ENCODE peak calls at places on chromosome 11, in nine cellular contexts. J is brain microvascular endothelial cell, C is right lobe of liver, Q is neural crest cell, W is body of pancreas, E is GM20000, B is AG09319, G is cardiac muscle cell, X is endothelial cell. I is an unnamed sample.

GRCh38 chr11:68215087-68215445 is 2.0 kb upstream of the KMT5B start:
- DNase-seq in E (peak), C (no peak), W (no peak), G (no peak), J (no peak), X (no peak), Q (no peak), B (no peak), I (peak)

GRCh38 chr11:131691558-131692041 is 321.2 kb downstream of the NTM start:
- DNase-seq in G (peak), B (no peak), E (peak), X (peak), C (no peak), J (no peak), W (no peak), Q (peak), I (peak)

GRCh38 chr11:107956543-107956942 is 28.3 kb downstream of the RAB39A start:
- DNase-seq in J (no peak), Q (no peak), W (no peak), X (no peak), C (no peak), B (no peak), G (no peak), E (no peak), I (no peak)

GRCh38 chr11:26931248-26931631 is 62.7 kb upstream of the FIBIN start:
- DNase-seq in J (no peak), G (no peak), E (no peak), Q (no peak), W (no peak), C (no peak), B (no peak), X (no peak), I (no peak)

GRCh38 chr11:100927579-100927978 is 202.0 kb downstream of the PGR start:
- DNase-seq in J (no peak), W (no peak), X (no peak), G (peak), C (no peak), Q (no peak), B (no peak), E (no peak), I (no peak)

GRCh38 chr11:34855754-34856095 is 60.5 kb downstream of the APIP start:
- DNase-seq in X (no peak), B (no peak), C (no peak), E (no peak), W (no peak), Q (no peak), G (no peak), J (no peak), I (no peak)

GRCh38 chr11:4865855-4866254 is 15.8 kb upstream of the OR51T1 start:
- DNase-seq in Q (no peak), W (no peak), E (no peak), J (no peak), B (no peak), G (no peak), C (no peak), X (no peak), I (no peak)

GRCh38 chr11:2902784-2903671 is 17.5 kb upstream of the CDKN1C start:
- DNase-seq in C (peak), G (no peak), J (no peak), X (no peak), E (no peak), W (peak), Q (no peak), B (no peak), I (no peak)

GRCh38 chr11:125319649-125320048 is 155.1 kb downstream of the PKNOX2 start:
- DNase-seq in Q (no peak), J (no peak), C (no peak), B (no peak), X (no peak), G (no peak), W (no peak), E (no peak), I (no peak)

GRCh38 chr11:79484872-79485271 is 44.0 kb upstream of the TENM4 start:
- DNase-seq in E (no peak), G (no peak), B (no peak), X (no peak), Q (no peak), C (no peak), J (no peak), W (no peak), I (no peak)

GRCh38 chr11:123185326-123185725 is 9.7 kb downstream of the CLMP start:
- DNase-seq in G (no peak), X (no peak), B (no peak), W (no peak), C (no peak), Q (no peak), J (no peak), E (no peak), I (no peak)

GRCh38 chr11:123184531-123184930 is 10.5 kb downstream of the CLMP start:
- DNase-seq in G (no peak), C (no peak), W (no peak), J (no peak), E (no peak), Q (no peak), B (no peak), X (no peak), I (no peak)

GRCh38 chr11:123182101-123182500 is 12.9 kb downstream of the CLMP start:
- DNase-seq in J (no peak), E (no peak), G (no peak), Q (no peak), X (no peak), C (no peak), W (no peak), B (no peak), I (no peak)

GRCh38 chr11:123181075-123181474 is 14.0 kb downstream of the CLMP start:
- DNase-seq in C (no peak), B (no peak), G (no peak), Q (no peak), W (no peak), E (no peak), J (no peak), X (no peak), I (no peak)

GRCh38 chr11:123183391-123184099 is 11.5 kb downstream of the CLMP start:
- DNase-seq in G (no peak), X (no peak), C (no peak), Q (no peak), J (no peak), E (no peak), W (no peak), B (no peak), I (peak)
- TF ChIP-seq CTCF in G (no peak), X (no peak), C (no peak), Q (no peak), J (no peak), E (no peak), W (no peak), B (no peak), I (no peak)

GRCh38 chr11:82927264-82927880 is 25.8 kb downstream of the DDIAS start:
- DNase-seq in B (peak), G (peak), E (peak), C (no peak), W (peak), J (peak), Q (no peak), X (no peak), I (peak)

GRCh38 chr11:82930734-82931133 is 29.2 kb downstream of the DDIAS start:
- DNase-seq in C (no peak), J (no peak), W (no peak), Q (no peak), G (no peak), X (no peak), E (no peak), B (no peak), I (no peak)

GRCh38 chr11:82929121-82929520 is 27.6 kb downstream of the DDIAS start:
- DNase-seq in X (no peak), Q (no peak), E (no peak), C (no peak), W (no peak), J (no peak), B (no peak), G (no peak), I (no peak)

GRCh38 chr11:82932564-82932963 is 31.0 kb downstream of the DDIAS start:
- DNase-seq in Q (no peak), X (no peak), W (no peak), G (no peak), J (no peak), B (no peak), E (no peak), C (no peak), I (no peak)

DNA sequence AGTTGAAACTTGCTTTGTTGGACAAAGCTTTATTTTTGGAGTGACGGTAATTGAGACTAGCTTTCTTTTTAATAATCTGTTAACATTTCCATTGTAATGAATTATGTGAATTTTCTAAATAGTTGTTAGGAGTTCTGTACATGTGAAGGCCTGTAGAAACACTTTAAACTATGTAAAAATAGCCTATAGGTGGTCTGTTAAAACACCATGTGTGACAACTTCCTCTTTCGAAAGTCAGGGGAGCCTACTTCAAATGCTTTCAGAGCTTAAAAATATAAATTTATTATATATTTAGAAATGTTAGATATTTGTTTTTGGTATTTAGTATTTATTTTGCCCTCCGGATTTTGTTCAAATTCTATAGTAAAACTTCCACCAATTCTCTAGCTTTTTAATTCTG is 28.7 kb downstream of the DDIAS start:
- DNase-seq in J (no peak), X (no peak), B (no peak), E (peak), G (no peak), W (no peak), C (no peak), Q (no peak), I (no peak)
- TF ChIP-seq CTCF in J (no peak), X (no peak), B (no peak), E (no peak), G (no peak), W (no peak), C (no peak), Q (no peak), I (no peak)

GRCh38 chr11:103202048-103202651 is 92.9 kb downstream of the DYNC2H1 start:
- DNase-seq in W (no peak), X (no peak), C (no peak), G (peak), Q (no peak), E (no peak), B (peak), J (peak), I (no peak)
- TF ChIP-seq CTCF in W (peak), X (peak), C (peak), G (peak), Q (peak), E (peak), B (peak), J (peak), I (peak)

GRCh38 chr11:47216141-47216798 is 1.5 kb downstream of the DDB2 start:
- DNase-seq in C (no peak), E (peak), Q (no peak), G (peak), B (no peak), J (peak), X (no peak), W (peak), I (peak)
- TF ChIP-seq CTCF in C (no peak), E (no peak), Q (no peak), G (no peak), B (peak), J (peak), X (no peak), W (no peak), I (no peak)

DNA sequence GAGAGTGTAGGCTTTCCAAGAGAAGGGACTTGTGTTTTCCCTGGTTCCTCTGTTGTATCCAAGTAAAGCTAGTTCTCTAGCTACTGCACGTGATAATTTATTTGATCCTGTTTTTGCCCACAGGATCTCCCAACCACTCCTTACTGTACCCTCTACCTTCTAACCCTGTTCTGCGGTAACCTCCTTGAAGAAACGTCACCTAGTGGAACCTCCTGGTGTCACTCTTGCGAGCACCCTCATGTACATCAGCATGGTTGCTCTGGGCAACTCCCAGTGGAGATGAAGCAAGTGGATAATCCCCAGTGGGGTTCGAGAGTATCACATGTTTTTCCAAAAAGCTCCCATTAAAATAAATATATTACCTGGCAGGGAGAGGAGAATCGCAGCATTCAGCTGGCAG is 108.9 kb upstream of the CLMP start:
- DNase-seq in Q (no peak), B (no peak), E (no peak), G (no peak), J (no peak), W (no peak), X (no peak), C (no peak), I (no peak)
- TF ChIP-seq CTCF in Q (no peak), B (no peak), E (no peak), G (no peak), J (no peak), W (no peak), X (no peak), C (no peak), I (no peak)

GRCh38 chr11:90542092-90542491 is 319.2 kb upstream of the CHORDC1 start:
- DNase-seq in W (no peak), B (no peak), E (no peak), C (no peak), G (no peak), X (no peak), Q (no peak), J (no peak), I (no peak)
- TF ChIP-seq CTCF in W (no peak), B (no peak), E (no peak), C (peak), G (no peak), X (no peak), Q (no peak), J (no peak), I (no peak)

GRCh38 chr11:118641463-118642019 is 34.1 kb downstream of the PHLDB1 start:
- DNase-seq in J (no peak), W (peak), B (no peak), X (no peak), E (no peak), Q (no peak), G (no peak), C (no peak), I (no peak)

GRCh38 chr11:118643142-118643994 is 36.0 kb downstream of the PHLDB1 start:
- DNase-seq in E (no peak), G (no peak), B (no peak), W (peak), J (no peak), X (no peak), C (no peak), Q (no peak), I (no peak)

GRCh38 chr11:118639899-118640298 is 32.5 kb downstream of the PHLDB1 start:
- DNase-seq in G (no peak), B (no peak), W (no peak), J (no peak), X (no peak), C (no peak), E (no peak), Q (no peak), I (no peak)

GRCh38 chr11:118638726-118639125 is 31.3 kb downstream of the PHLDB1 start:
- DNase-seq in E (no peak), Q (no peak), C (no peak), B (no peak), G (no peak), X (no peak), J (no peak), W (no peak), I (no peak)

DNA sequence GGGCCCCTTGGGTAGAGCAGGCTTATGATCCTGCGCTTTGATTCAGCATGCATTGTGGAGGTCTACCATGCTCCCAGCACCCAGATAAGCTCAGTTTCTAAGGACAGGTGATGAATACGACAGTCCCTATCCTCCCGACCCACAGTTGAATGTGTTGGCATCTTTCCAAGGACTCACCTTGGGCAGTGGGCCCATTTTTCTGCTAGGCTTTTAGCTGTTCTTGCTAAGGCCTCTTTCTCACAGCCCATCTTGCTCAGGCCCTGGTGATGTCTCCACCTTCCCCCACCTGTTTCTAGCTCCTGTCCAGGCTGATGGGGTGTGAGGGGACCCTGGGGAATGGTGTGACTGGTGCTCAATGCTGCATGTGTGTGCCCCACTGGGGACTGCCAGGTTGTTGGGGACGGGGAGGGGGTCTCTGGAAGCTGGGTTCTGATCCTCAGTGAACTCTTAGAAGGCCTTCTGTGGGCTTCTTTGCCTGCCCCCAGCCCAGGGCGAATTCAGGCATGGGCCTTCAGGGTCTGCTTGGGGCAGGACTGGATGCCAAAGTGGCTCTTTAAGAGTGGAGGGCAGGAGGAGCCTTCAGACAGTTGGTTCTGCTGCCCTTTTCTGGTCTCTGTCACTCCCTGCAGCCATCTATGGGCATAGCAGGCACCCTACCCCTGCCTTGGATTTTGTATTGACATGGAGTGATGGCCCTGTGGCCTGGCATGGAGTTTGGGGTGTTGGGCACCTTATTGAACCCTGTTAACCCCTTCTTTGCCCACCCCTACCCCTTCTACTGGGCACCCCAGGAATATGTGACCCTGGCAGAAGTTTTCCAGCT is 33.1 kb downstream of the PHLDB1 start:
- DNase-seq in E (no peak), Q (no peak), X (no peak), J (no peak), B (no peak), G (no peak), W (peak), C (no peak), I (no peak)
- TF ChIP-seq CTCF in E (no peak), Q (no peak), X (no peak), J (no peak), B (no peak), G (no peak), W (no peak), C (no peak), I (no peak)

GRCh38 chr11:119774180-119774763 is 45.3 kb upstream of the NECTIN1 start:
- DNase-seq in W (no peak), E (no peak), C (no peak), Q (peak), G (peak), J (no peak), B (no peak), X (peak), I (peak)

GRCh38 chr11:119771210-119771770 is 42.3 kb upstream of the NECTIN1 start:
- DNase-seq in G (no peak), X (no peak), J (no peak), E (no peak), B (no peak), W (no peak), C (no peak), Q (no peak), I (no peak)

GRCh38 chr11:119776031-119776636 is 47.1 kb upstream of the NECTIN1 start:
- DNase-seq in W (no peak), B (no peak), J (no peak), E (no peak), Q (no peak), X (no peak), C (no peak), G (no peak), I (no peak)

GRCh38 chr11:119772581-119772980 is 43.6 kb upstream of the NECTIN1 start:
- DNase-seq in E (no peak), W (no peak), Q (no peak), J (no peak), C (no peak), B (no peak), G (no peak), X (no peak), I (no peak)

GRCh38 chr11:119773016-119773415 is 44.0 kb upstream of the NECTIN1 start:
- DNase-seq in J (no peak), E (no peak), G (no peak), W (no peak), Q (no peak), B (no peak), X (no peak), C (no peak), I (no peak)
- TF ChIP-seq CTCF in J (no peak), E (no peak), G (no peak), W (no peak), Q (no peak), B (no peak), X (no peak), C (no peak), I (no peak)